ENCODE peak calls at places on chromosomes 4 and X, in five cellular contexts. One of them, this sample, is unnamed.

GRCh38 chr4:2570551-2571222 is 34.2 kb downstream of the FAM193A start:
- DNase-seq in neuronal stem cell: no peak
- DNase-seq in mesenchymal stem cell: no peak
- DNase-seq in H1: no peak
- DNase-seq in trophoblast cell: no peak
- DNase-seq in this sample: no peak

GRCh38 chrX:6021316-6022091 is 207.2 kb downstream of the NLGN4X start:
- DNase-seq in trophoblast cell: peak
- DNase-seq in H1: no peak
- DNase-seq in neuronal stem cell: peak
- DNase-seq in mesenchymal stem cell: peak
- DNase-seq in this sample: peak

GRCh38 chr4:14920759-14921313 is 81.4 kb upstream of the CPEB2 start:
- DNase-seq in mesenchymal stem cell: no peak
- DNase-seq in neuronal stem cell: no peak
- DNase-seq in H1: no peak
- DNase-seq in trophoblast cell: no peak
- DNase-seq in this sample: no peak

GRCh38 chrX:34917146-34917545 is 25.4 kb upstream of the FAM47B start:
- DNase-seq in neuronal stem cell: no peak
- DNase-seq in H1: no peak
- DNase-seq in mesenchymal stem cell: peak
- DNase-seq in trophoblast cell: no peak
- DNase-seq in this sample: no peak

GRCh38 chr4:14716622-14717021 is 285.7 kb upstream of the CPEB2 start:
- DNase-seq in H1: no peak
- DNase-seq in trophoblast cell: no peak
- DNase-seq in neuronal stem cell: no peak
- DNase-seq in mesenchymal stem cell: no peak
- DNase-seq in this sample: no peak

GRCh38 chrX:40008841-40009461 is 88.8 kb downstream of the BCOR start:
- DNase-seq in neuronal stem cell: no peak
- DNase-seq in mesenchymal stem cell: peak
- DNase-seq in trophoblast cell: peak
- DNase-seq in H1: no peak
- DNase-seq in this sample: peak

GRCh38 chrX:105461013-105461412 is 240.5 kb upstream of the TEX13A start:
- DNase-seq in neuronal stem cell: no peak
- DNase-seq in trophoblast cell: no peak
- DNase-seq in H1: no peak
- DNase-seq in mesenchymal stem cell: peak
- DNase-seq in this sample: no peak

GRCh38 chr4:128155874-128156456 is 94.9 kb downstream of the LARP1B start:
- DNase-seq in mesenchymal stem cell: no peak
- DNase-seq in trophoblast cell: no peak
- DNase-seq in H1: no peak
- DNase-seq in neuronal stem cell: no peak
- DNase-seq in this sample: no peak

GRCh38 chrX:50157545-50158125 is 43.2 kb downstream of the AKAP4 start:
- DNase-seq in H1: no peak
- DNase-seq in trophoblast cell: no peak
- DNase-seq in neuronal stem cell: no peak
- DNase-seq in mesenchymal stem cell: peak
- DNase-seq in this sample: no peak

GRCh38 chr4:138305055-138305454 is 62.9 kb upstream of the SLC7A11 start:
- DNase-seq in neuronal stem cell: no peak
- DNase-seq in trophoblast cell: no peak
- DNase-seq in H1: no peak
- DNase-seq in mesenchymal stem cell: no peak
- DNase-seq in this sample: no peak

GRCh38 chr4:2790583-2791517 is 2.0 kb upstream of the SH3BP2 start:
- DNase-seq in trophoblast cell: no peak
- DNase-seq in mesenchymal stem cell: no peak
- DNase-seq in H1: no peak
- DNase-seq in neuronal stem cell: no peak
- DNase-seq in this sample: no peak

GRCh38 chrX:103805860-103806259 is 26.2 kb downstream of the RAB9B start:
- DNase-seq in trophoblast cell: no peak
- DNase-seq in mesenchymal stem cell: no peak
- DNase-seq in H1: no peak
- DNase-seq in neuronal stem cell: no peak
- DNase-seq in this sample: no peak

GRCh38 chrX:103792916-103793540 is 16.4 kb downstream of the PLP1 start:
- DNase-seq in trophoblast cell: peak
- DNase-seq in H1: no peak
- DNase-seq in neuronal stem cell: no peak
- DNase-seq in mesenchymal stem cell: no peak
- DNase-seq in this sample: no peak

GRCh38 chr4:53490161-53490915 is 100.9 kb downstream of the LNX1 start:
- DNase-seq in trophoblast cell: no peak
- DNase-seq in mesenchymal stem cell: peak
- DNase-seq in neuronal stem cell: no peak
- DNase-seq in H1: no peak
- DNase-seq in this sample: no peak

GRCh38 chr4:784401-785331 is 41.3 kb downstream of the CPLX1 start:
- DNase-seq in trophoblast cell: no peak
- DNase-seq in neuronal stem cell: no peak
- DNase-seq in mesenchymal stem cell: no peak
- DNase-seq in H1: no peak
- DNase-seq in this sample: no peak

GRCh38 chrX:119523664-119524184 is 41.5 kb downstream of the STEEP1 start:
- DNase-seq in trophoblast cell: no peak
- DNase-seq in mesenchymal stem cell: no peak
- DNase-seq in neuronal stem cell: no peak
- DNase-seq in H1: no peak
- DNase-seq in this sample: no peak

GRCh38 chr4:130738233-130738632 is 1642.3 kb downstream of the C4orf33 start:
- DNase-seq in neuronal stem cell: no peak
- DNase-seq in trophoblast cell: no peak
- DNase-seq in H1: no peak
- DNase-seq in mesenchymal stem cell: no peak
- DNase-seq in this sample: no peak

GRCh38 chr4:8191136-8191747 is 7.8 kb upstream of the SH3TC1 start:
- DNase-seq in neuronal stem cell: no peak
- DNase-seq in mesenchymal stem cell: peak
- DNase-seq in H1: no peak
- DNase-seq in trophoblast cell: peak
- DNase-seq in this sample: no peak

GRCh38 chrX:2642146-2642545 is 48.9 kb upstream of the CD99 start:
- DNase-seq in H1: no peak
- DNase-seq in neuronal stem cell: no peak
- DNase-seq in trophoblast cell: no peak
- DNase-seq in mesenchymal stem cell: no peak
- DNase-seq in this sample: no peak

GRCh38 chr4:13903061-13903460 is 275.5 kb upstream of the BOD1L1 start:
- DNase-seq in neuronal stem cell: no peak
- DNase-seq in trophoblast cell: no peak
- DNase-seq in H1: no peak
- DNase-seq in mesenchymal stem cell: peak
- DNase-seq in this sample: no peak

GRCh38 chr4:80343887-80344286 is 8.4 kb downstream of the CFAP299 start:
- DNase-seq in mesenchymal stem cell: no peak
- DNase-seq in trophoblast cell: no peak
- DNase-seq in neuronal stem cell: no peak
- DNase-seq in H1: no peak
- DNase-seq in this sample: no peak

GRCh38 chrX:53223955-53224859 is 800 bp downstream of the KDM5C start:
- DNase-seq in mesenchymal stem cell: peak
- DNase-seq in H1: no peak
- DNase-seq in neuronal stem cell: no peak
- DNase-seq in trophoblast cell: no peak
- DNase-seq in this sample: no peak

GRCh38 chr4:15116509-15117079 is 114.3 kb downstream of the CPEB2 start:
- DNase-seq in mesenchymal stem cell: no peak
- DNase-seq in trophoblast cell: no peak
- DNase-seq in H1: no peak
- DNase-seq in neuronal stem cell: no peak
- DNase-seq in this sample: no peak

GRCh38 chr4:33737721-33738120 is 2506.6 kb downstream of the ARAP2 start:
- DNase-seq in H1: no peak
- DNase-seq in neuronal stem cell: no peak
- DNase-seq in mesenchymal stem cell: no peak
- DNase-seq in trophoblast cell: no peak
- DNase-seq in this sample: no peak

GRCh38 chr4:150381671-150382427 is 200.1 kb upstream of the MAB21L2 start:
- DNase-seq in neuronal stem cell: no peak
- DNase-seq in H1: no peak
- DNase-seq in mesenchymal stem cell: no peak
- DNase-seq in trophoblast cell: peak
- DNase-seq in this sample: no peak

GRCh38 chr4:83046693-83047473 is 11.9 kb downstream of the COPS4 start:
- DNase-seq in trophoblast cell: no peak
- DNase-seq in neuronal stem cell: no peak
- DNase-seq in H1: no peak
- DNase-seq in mesenchymal stem cell: no peak
- DNase-seq in this sample: no peak

GRCh38 chr4:145805490-145805889 is 125.5 kb downstream of the C4orf51 start:
- DNase-seq in neuronal stem cell: no peak
- DNase-seq in H1: peak
- DNase-seq in mesenchymal stem cell: peak
- DNase-seq in trophoblast cell: peak
- DNase-seq in this sample: peak

GRCh38 chr4:168560184-168560834 is 63.5 kb downstream of the PALLD start:
- DNase-seq in neuronal stem cell: no peak
- DNase-seq in H1: no peak
- DNase-seq in mesenchymal stem cell: no peak
- DNase-seq in trophoblast cell: peak
- DNase-seq in this sample: no peak

GRCh38 chr4:2982012-2982411 is 18.6 kb downstream of the GRK4 start:
- DNase-seq in trophoblast cell: no peak
- DNase-seq in H1: no peak
- DNase-seq in mesenchymal stem cell: no peak
- DNase-seq in neuronal stem cell: no peak
- DNase-seq in this sample: no peak

GRCh38 chrX:148672526-148672925 is 172.1 kb downstream of the AFF2 start:
- DNase-seq in neuronal stem cell: no peak
- DNase-seq in mesenchymal stem cell: no peak
- DNase-seq in H1: no peak
- DNase-seq in trophoblast cell: no peak
- DNase-seq in this sample: no peak

GRCh38 chr4:53748328-53748772 is 157.1 kb upstream of the LNX1 start:
- DNase-seq in H1: no peak
- DNase-seq in trophoblast cell: no peak
- DNase-seq in neuronal stem cell: no peak
- DNase-seq in mesenchymal stem cell: peak
- DNase-seq in this sample: no peak

DNA sequence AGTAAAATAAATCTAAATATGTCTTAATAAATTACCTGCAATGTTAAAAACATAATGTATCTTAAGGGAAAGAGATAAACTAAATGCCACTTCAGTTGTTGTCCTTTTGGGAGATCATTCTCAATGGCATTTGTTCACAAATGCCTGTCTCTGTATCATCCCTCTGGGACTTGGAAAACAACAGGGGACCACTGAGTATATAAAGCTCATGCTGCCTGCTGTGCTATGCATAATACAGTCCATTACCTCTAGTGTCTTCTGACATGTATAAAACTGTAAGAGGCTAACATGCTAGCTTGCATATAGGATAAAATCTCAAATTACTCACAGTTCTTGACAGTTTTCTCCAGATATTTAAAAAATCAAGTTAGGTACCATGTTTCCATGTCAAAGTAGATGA is 503.9 kb downstream of the PDHA2 start:
- DNase-seq in trophoblast cell: no peak
- DNase-seq in H1: no peak
- DNase-seq in neuronal stem cell: no peak
- DNase-seq in mesenchymal stem cell: no peak
- DNase-seq in this sample: no peak
- H2BK12ac ChIP-seq in trophoblast cell: no peak
- H2BK12ac ChIP-seq in H1: no peak
- H2BK12ac ChIP-seq in neuronal stem cell: no peak
- H2BK12ac ChIP-seq in mesenchymal stem cell: no peak
- H2BK12ac ChIP-seq in this sample: no peak

GRCh38 chrX:1576201-1577101 is 15.0 kb upstream of the AKAP17A start:
- DNase-seq in neuronal stem cell: no peak
- DNase-seq in mesenchymal stem cell: no peak
- DNase-seq in trophoblast cell: no peak
- DNase-seq in H1: no peak
- DNase-seq in this sample: no peak
- H2BK12ac ChIP-seq in neuronal stem cell: no peak
- H2BK12ac ChIP-seq in mesenchymal stem cell: no peak
- H2BK12ac ChIP-seq in trophoblast cell: no peak
- H2BK12ac ChIP-seq in H1: no peak
- H2BK12ac ChIP-seq in this sample: no peak

GRCh38 chr4:119049342-119049741 is 86.3 kb upstream of the MYOZ2 start:
- DNase-seq in trophoblast cell: no peak
- DNase-seq in H1: no peak
- DNase-seq in neuronal stem cell: no peak
- DNase-seq in mesenchymal stem cell: no peak
- DNase-seq in this sample: no peak
- H2BK12ac ChIP-seq in trophoblast cell: no peak
- H2BK12ac ChIP-seq in H1: no peak
- H2BK12ac ChIP-seq in neuronal stem cell: no peak
- H2BK12ac ChIP-seq in mesenchymal stem cell: no peak
- H2BK12ac ChIP-seq in this sample: no peak

GRCh38 chr4:179858221-179858620 is 2385.0 kb upstream of the TENM3 start:
- DNase-seq in H1: no peak
- DNase-seq in neuronal stem cell: no peak
- DNase-seq in mesenchymal stem cell: no peak
- DNase-seq in trophoblast cell: no peak
- DNase-seq in this sample: no peak
- H2BK12ac ChIP-seq in H1: no peak
- H2BK12ac ChIP-seq in neuronal stem cell: no peak
- H2BK12ac ChIP-seq in mesenchymal stem cell: no peak
- H2BK12ac ChIP-seq in trophoblast cell: no peak
- H2BK12ac ChIP-seq in this sample: no peak

GRCh38 chr4:184362338-184362737 is 112.0 kb downstream of the IRF2 start:
- DNase-seq in H1: no peak
- DNase-seq in trophoblast cell: no peak
- DNase-seq in neuronal stem cell: no peak
- DNase-seq in mesenchymal stem cell: peak
- DNase-seq in this sample: peak
- H2BK12ac ChIP-seq in H1: no peak
- H2BK12ac ChIP-seq in trophoblast cell: no peak
- H2BK12ac ChIP-seq in neuronal stem cell: no peak
- H2BK12ac ChIP-seq in mesenchymal stem cell: no peak
- H2BK12ac ChIP-seq in this sample: no peak

GRCh38 chr4:11914406-11914805 is 485.7 kb upstream of the HS3ST1 start:
- DNase-seq in H1: peak
- DNase-seq in trophoblast cell: peak
- DNase-seq in mesenchymal stem cell: no peak
- DNase-seq in neuronal stem cell: peak
- DNase-seq in this sample: peak
- H2BK12ac ChIP-seq in H1: no peak
- H2BK12ac ChIP-seq in trophoblast cell: no peak
- H2BK12ac ChIP-seq in mesenchymal stem cell: no peak
- H2BK12ac ChIP-seq in neuronal stem cell: no peak
- H2BK12ac ChIP-seq in this sample: no peak